ENCODE peak calls at places on chromosome 4, in ten cellular contexts. J, X, U, L, O, N, F, E, H and P are unnamed samples.

GRCh38 chr4:82833696-82834313 is 35.2 kb upstream of the SCD5 start:
- DNase-seq in U (peak; percentile 72), F (peak; percentile 24), J (no peak), O (no peak), H (no peak), L (no peak), E (no peak), X (no peak), N (no peak), P (peak; percentile 29)

GRCh38 chr4:145939856-145940255 is 1.2 kb upstream of the ZNF827 start:
- DNase-seq in H (no peak), F (no peak), U (no peak), X (no peak), N (no peak), J (no peak), E (no peak), O (no peak), L (no peak), P (no peak)

GRCh38 chr4:183860726-183861125 is 44.4 kb upstream of the STOX2 start:
- DNase-seq in F (peak; percentile 25), H (no peak), N (no peak), X (no peak), E (no peak), O (no peak), L (no peak), U (no peak), J (no peak), P (no peak)

GRCh38 chr4:26632916-26633315 is 49.0 kb downstream of the TBC1D19 start:
- DNase-seq in U (no peak), L (no peak), O (no peak), X (no peak), F (no peak), H (no peak), N (no peak), J (no peak), E (no peak), P (no peak)

GRCh38 chr4:153704522-153704921 is 20.4 kb downstream of the TLR2 start:
- DNase-seq in E (no peak), F (no peak), L (no peak), H (no peak), O (no peak), J (no peak), X (no peak), N (no peak), U (no peak), P (no peak)

GRCh38 chr4:66930216-66930615 is 615.1 kb downstream of the CENPC start:
- DNase-seq in X (no peak), H (no peak), U (no peak), F (no peak), J (no peak), N (no peak), E (no peak), O (no peak), L (no peak), P (no peak)

GRCh38 chr4:69078852-69079251 is 17.4 kb upstream of the UGT2B7 start:
- DNase-seq in O (no peak), E (no peak), X (no peak), U (no peak), H (no peak), J (no peak), L (no peak), N (no peak), F (no peak), P (no peak)

GRCh38 chr4:48388504-48389154 is 47.3 kb downstream of the SLAIN2 start:
- DNase-seq in X (no peak), J (peak; percentile 27), O (no peak), H (no peak), U (peak; percentile 4), E (no peak), F (no peak), N (no peak), L (no peak), P (no peak)

GRCh38 chr4:76212851-76213414 is 691 bp downstream of the SCARB2 start:
- DNase-seq in L (no peak), E (peak; percentile 25), O (peak; percentile 50), F (peak; percentile 37), J (no peak), N (no peak), X (no peak), U (no peak), H (no peak), P (peak; percentile 48)

GRCh38 chr4:182137343-182137742 is 105.9 kb upstream of the TENM3 start:
- DNase-seq in X (no peak), U (no peak), E (no peak), N (peak; percentile 72), J (no peak), L (no peak), H (no peak), F (no peak), O (no peak), P (no peak)

GRCh38 chr4:90240333-90240732 is 113.1 kb downstream of the CCSER1 start:
- DNase-seq in O (no peak), X (no peak), L (no peak), J (no peak), U (no peak), E (no peak), N (no peak), H (no peak), F (no peak), P (no peak)

GRCh38 chr4:153341575-153342090 is 2.9 kb upstream of the MND1 start:
- DNase-seq in N (no peak), F (peak; percentile 65), U (no peak), O (no peak), H (peak; percentile 15), L (no peak), X (no peak), E (no peak), J (no peak), P (peak; percentile 29)

GRCh38 chr4:153156263-153156662 is 48.0 kb upstream of the TRIM2 start:
- DNase-seq in H (no peak), E (peak; percentile 34), O (peak; percentile 54), U (no peak), N (peak; percentile 33), X (no peak), F (no peak), J (no peak), L (no peak), P (no peak)

GRCh38 chr4:149291463-149291862 is 524.2 kb downstream of the IQCM start:
- DNase-seq in F (peak; percentile 67), N (no peak), X (no peak), U (no peak), O (peak; percentile 18), L (no peak), J (peak; percentile 41), H (no peak), E (no peak), P (peak; percentile 49)

GRCh38 chr4:55866290-55866907 is 13.0 kb downstream of the EXOC1 start:
- DNase-seq in F (peak; percentile 45), H (no peak), N (no peak), O (no peak), U (peak; percentile 80), E (no peak), X (peak; percentile 43), J (peak; percentile 78), L (no peak), P (peak; percentile 70)

GRCh38 chr4:117845270-117845669 is 189.0 kb upstream of the NDST3 start:
- DNase-seq in X (no peak), U (no peak), N (no peak), F (no peak), O (no peak), H (no peak), J (no peak), E (no peak), L (no peak), P (no peak)